ENCODE peak calls at places on chromosomes 12 and 14, in eight cellular contexts. Z, P, G, R, T, E, W and H are unnamed samples. For H3K4me1, the result is how much of the 10 kb centered on the place peaks cover.

GRCh38 chr12:54126696-54127537 is 61.9 kb downstream of the SMUG1 start:
- DNase-seq in Z (peak), E (peak), W (peak), G (no peak), P (peak), T (peak), R (no peak), H (peak)

GRCh38 chr14:51463461-51463860 is 188.2 kb upstream of the FRMD6 start:
- DNase-seq in W (no peak), T (no peak), P (no peak), Z (no peak), G (no peak), R (no peak), E (no peak), H (no peak)

GRCh38 chr14:103630364-103631108 is 1.5 kb downstream of the KLC1 start:
- DNase-seq in Z (no peak), P (no peak), G (no peak), R (no peak), E (no peak), T (no peak), W (no peak), H (no peak)

GRCh38 chr14:73290279-73290678 is 53.0 kb downstream of the PAPLN start:
- DNase-seq in W (no peak), R (no peak), G (no peak), T (no peak), P (no peak), Z (no peak), E (no peak), H (no peak)

GRCh38 chr14:81565441-81566290 is 32.0 kb upstream of the SEL1L start:
- DNase-seq in W (peak), T (no peak), P (no peak), Z (peak), R (no peak), E (peak), G (no peak), H (no peak)

GRCh38 chr14:33848706-33849454 is 102.0 kb downstream of the EGLN3 start:
- DNase-seq in R (no peak), G (no peak), Z (peak), P (peak), E (peak), W (peak), T (peak), H (peak)

GRCh38 chr14:100903672-100904185 is at the start of gene RTL1:
- DNase-seq in Z (no peak), P (no peak), R (no peak), W (no peak), G (no peak), T (no peak), E (no peak), H (no peak)

GRCh38 chr14:81243499-81243898 is 22.7 kb upstream of the GTF2A1 start:
- DNase-seq in T (no peak), R (no peak), W (no peak), Z (no peak), G (no peak), E (no peak), P (no peak), H (no peak)

GRCh38 chr12:50661300-50662120 is 102.4 kb upstream of the ATF1 start:
- DNase-seq in R (no peak), Z (no peak), W (no peak), P (no peak), G (no peak), T (no peak), E (no peak), H (no peak)

GRCh38 chr12:1497161-1497560 is 97.2 kb downstream of the FBXL14 start:
- DNase-seq in T (no peak), E (no peak), P (no peak), G (no peak), Z (no peak), R (no peak), W (no peak), H (no peak)

GRCh38 chr12:53102883-53103807 is at the start of gene SOAT2:
- DNase-seq in P (no peak), Z (no peak), W (no peak), T (peak), G (peak), R (peak), E (no peak), H (peak)

GRCh38 chr12:118359541-118359915 is 13.2 kb downstream of the TAOK3 start:
- DNase-seq in R (no peak), G (no peak), P (no peak), T (no peak), E (no peak), Z (no peak), W (no peak), H (no peak)

GRCh38 chr14:23861666-23862065 is 91.9 kb upstream of the DHRS4 start:
- DNase-seq in Z (no peak), W (peak), T (peak), P (no peak), E (no peak), G (no peak), R (no peak), H (peak)

GRCh38 chr12:62995097-62995496 is 60.1 kb upstream of the PPM1H start:
- DNase-seq in W (peak), Z (peak), P (no peak), R (no peak), E (no peak), G (no peak), T (no peak), H (no peak)

GRCh38 chr14:97626088-97626487 is 828.9 kb downstream of the VRK1 start:
- DNase-seq in E (no peak), R (no peak), G (no peak), P (no peak), T (no peak), W (no peak), Z (no peak), H (no peak)

GRCh38 chr14:35897616-35898111 is 71.5 kb downstream of the BRMS1L start:
- DNase-seq in G (no peak), T (no peak), E (no peak), Z (peak), W (peak), P (no peak), R (no peak), H (no peak)

GRCh38 chr14:58663494-58664111 is 25.8 kb downstream of the DACT1 start:
- DNase-seq in T (no peak), G (no peak), W (peak), P (no peak), R (no peak), Z (no peak), E (no peak), H (no peak)

GRCh38 chr12:124601699-124602098 is 34.3 kb upstream of the NCOR2 start:
- DNase-seq in R (no peak), Z (no peak), W (no peak), E (no peak), T (no peak), G (no peak), P (no peak), H (no peak)

GRCh38 chr12:46217686-46218508 is 50.9 kb downstream of the SLC38A1 start:
- DNase-seq in W (no peak), E (no peak), G (peak), Z (no peak), P (no peak), T (no peak), R (peak), H (no peak)

GRCh38 chr12:75482636-75483035 is 2.1 kb downstream of the GLIPR1 start:
- DNase-seq in T (no peak), E (no peak), G (no peak), Z (no peak), P (no peak), R (peak), W (no peak), H (no peak)

DNA sequence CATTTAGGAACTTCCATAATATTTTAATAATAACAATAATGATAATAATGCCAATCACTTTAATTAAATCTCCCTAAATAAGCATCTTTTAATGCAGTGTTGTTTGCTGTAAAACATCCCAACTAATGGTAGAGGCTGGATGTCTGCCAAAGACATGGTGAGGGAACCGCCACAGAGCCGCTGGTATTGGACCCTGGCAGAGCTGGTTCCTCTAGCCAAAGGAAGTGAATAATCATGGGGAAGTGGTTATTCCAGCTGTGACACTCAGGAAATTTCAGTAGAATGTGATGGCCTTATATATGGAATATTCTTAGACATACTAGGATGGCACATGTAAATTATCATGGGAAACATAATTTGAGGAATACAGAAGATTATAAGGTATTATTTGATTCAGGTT is 483.2 kb downstream of the ZFP36L1 start:
- DNase-seq in R (no peak), Z (no peak), G (no peak), W (no peak), T (no peak), E (no peak), P (no peak), H (no peak)
- H3K27ac ChIP-seq in R (no peak), Z (no peak), G (no peak), W (no peak), T (peak), E (no peak), P (no peak), H (no peak)

DNA sequence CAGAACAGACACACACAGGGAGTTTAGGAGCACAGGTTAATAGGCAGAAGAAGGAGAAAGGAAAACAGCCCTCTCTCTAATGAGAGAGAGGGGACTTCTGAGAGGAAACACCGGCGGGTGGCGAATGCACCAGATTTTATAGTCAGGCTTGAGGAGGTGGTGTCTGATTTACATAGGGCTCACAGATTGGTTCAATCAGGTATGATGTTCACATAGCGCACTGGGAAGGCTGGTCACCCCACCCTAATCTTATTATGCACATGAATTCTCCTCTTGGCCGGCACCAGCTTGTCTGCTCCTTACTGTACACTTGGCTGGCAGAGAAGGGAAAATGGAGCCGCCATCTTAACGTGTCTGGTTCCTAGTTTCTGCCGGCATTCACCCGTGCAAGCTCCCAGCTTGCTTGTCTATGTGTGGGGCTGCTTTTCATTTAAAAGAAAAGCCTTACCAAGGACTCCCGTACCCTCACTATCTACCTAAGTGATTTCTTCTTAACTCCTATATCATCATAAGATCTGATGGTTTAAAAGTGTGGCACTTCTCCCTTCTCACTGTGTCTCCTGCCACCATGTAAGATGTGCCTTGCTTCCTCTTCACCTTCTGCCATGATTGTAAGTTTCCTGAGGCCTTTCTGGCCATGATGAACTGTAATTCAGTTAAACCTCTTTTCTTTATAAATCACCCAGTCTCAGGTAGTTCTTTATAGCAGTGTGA is 15.1 kb downstream of the BCAT1 start:
- DNase-seq in Z (no peak), P (no peak), T (no peak), R (no peak), G (no peak), E (no peak), W (no peak), H (no peak)
- H3K4me3 ChIP-seq in Z (no peak), P (no peak), T (no peak), R (no peak), G (no peak), E (no peak), W (no peak), H (no peak)

DNA sequence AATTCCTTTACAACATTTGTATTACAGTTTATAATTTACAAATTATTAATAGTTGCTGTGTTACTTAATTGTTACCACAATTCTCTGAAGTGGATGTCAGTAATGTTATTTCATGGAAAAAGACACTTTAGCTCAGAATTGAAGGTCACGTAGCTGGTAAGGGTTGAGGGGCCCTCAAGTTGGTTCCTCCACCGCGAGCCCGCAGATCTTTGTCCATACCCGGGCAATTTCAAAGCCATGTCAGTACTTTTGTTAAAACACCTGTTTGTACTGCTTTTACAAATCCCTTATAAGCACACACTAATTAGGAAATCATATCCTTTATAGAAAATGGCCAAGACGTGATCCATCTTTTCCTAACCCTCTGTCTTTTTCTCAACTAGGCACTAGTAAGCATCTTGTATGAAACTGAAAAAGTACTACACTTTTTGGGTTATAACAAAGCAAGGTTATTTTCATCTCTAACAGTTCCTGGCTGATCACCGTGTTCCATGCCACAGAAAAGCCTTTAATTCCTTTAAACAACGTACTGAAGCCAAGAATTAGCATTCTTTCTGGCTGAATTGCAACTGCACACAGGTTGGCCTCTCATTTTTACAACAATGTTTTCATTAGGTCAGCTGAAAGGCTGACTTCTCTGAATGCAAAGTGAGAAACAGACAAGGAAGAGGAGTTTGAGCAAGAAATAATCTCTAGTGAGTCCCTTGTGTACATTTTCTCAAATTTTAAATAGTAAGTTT is 76.1 kb downstream of the CNTN1 start:
- DNase-seq in W (no peak), T (no peak), Z (peak), E (no peak), G (no peak), P (no peak), R (no peak), H (no peak)
- H3K4me1 ChIP-seq in W (under half), T (under half), Z (under half), E (under half), G (under half), P (under half), R (under half), H (under half)

DNA sequence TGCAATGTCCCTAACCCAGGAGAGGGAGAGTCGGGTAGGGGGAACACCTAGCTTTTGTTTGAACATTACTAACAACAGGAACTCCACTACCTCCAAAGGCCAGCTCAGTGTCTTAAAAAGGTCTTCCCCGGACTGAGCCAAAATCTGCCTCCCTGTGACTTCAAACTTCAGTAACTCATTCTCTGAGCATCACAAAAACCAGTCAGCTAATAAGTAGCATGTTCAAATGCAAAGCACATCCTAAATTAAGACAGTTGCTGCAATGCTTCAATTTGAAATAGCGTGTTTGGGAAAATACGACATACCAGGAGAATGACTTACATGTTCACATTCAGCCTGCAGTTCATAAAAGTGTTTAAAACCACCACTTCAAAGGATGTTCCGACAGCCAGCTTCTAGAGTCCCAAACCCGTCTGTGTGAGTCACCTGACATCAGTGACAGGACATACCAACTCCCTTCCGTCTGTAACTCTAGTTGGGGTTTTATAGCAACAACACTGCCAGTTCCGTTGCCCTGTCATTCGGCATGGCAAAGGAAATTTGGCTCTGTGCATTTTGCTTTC is 13.0 kb downstream of the ZFP36L1 start:
- DNase-seq in W (no peak), R (peak), G (peak), T (no peak), E (no peak), Z (no peak), P (no peak), H (no peak)
- H3K27ac ChIP-seq in W (no peak), R (peak), G (peak), T (peak), E (peak), Z (no peak), P (peak), H (peak)

DNA sequence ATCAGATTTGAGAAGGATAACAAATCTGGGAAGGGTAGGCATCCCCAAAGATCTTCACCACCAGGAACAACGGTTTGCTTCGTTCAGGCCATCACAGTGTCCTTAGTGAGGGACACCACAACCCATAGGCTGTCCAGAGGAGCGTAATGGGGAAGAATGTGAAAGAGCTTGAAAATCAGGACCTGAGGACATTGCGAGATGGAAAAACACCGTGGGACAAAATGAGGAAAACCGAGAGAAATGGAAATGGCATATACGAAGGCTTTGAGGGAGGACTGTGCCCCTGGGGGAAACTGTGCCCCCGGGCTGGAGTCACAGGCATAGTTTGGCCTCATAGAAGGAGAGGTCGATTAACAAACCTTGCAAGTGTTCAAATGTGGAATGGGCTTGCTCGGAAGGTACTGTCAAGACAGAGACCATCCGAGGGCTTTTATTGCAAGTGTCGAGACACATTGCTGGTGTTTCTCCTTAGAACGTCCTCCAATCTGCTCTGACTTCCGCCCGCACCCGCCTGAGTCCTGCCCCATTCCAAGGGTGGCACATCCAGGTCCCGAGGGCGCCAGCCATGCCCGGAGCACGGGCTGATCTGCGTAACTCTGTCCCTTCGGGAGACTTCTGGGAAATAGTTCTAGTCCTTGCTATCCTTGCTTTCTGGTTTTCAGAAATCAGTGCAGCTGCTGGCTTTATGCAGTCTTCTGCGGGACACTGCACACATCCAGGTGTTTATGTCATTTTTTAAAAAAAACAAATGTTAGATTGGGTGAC is 885 bp upstream of the PALS1 start:
- DNase-seq in G (peak), P (peak), T (peak), E (peak), Z (peak), W (peak), R (peak), H (peak)
- H3K4me3 ChIP-seq in G (peak), P (peak), T (peak), E (peak), Z (peak), W (peak), R (peak), H (peak)

DNA sequence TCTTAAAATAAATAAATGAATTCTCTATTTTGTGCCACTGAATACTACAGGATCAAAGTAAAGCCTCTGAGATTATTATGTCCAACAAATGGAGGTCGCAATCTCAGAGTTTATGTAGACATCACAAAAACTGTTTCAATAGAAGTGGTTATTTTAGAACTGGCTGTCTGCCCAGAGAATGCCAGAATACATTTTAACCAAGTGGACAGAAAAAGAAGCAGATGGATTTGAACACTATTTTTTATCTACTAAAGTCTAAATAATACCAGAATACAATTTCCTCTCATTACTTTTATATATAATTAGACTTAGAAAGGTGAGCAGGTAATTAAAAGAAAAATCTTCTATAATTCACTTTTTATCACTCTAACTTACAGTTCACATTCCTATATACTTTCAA is 118.3 kb downstream of the MED13L start:
- DNase-seq in W (no peak), R (no peak), E (no peak), P (no peak), G (no peak), T (no peak), Z (no peak), H (no peak)
- H3K4me1 ChIP-seq in W (half or more), R (under half), E (half or more), P (under half), G (under half), T (under half), Z (half or more), H (under half)

GRCh38 chr12:21941522-21942376 is 523 bp upstream of the ABCC9 start:
- DNase-seq in E (no peak), R (no peak), W (peak), Z (peak), P (peak), T (peak), G (no peak), H (peak)
- H3K27ac ChIP-seq in E (no peak), R (no peak), W (no peak), Z (no peak), P (peak), T (peak), G (no peak), H (peak)

GRCh38 chr12:11758087-11758837 is 108.8 kb downstream of the ETV6 start:
- DNase-seq in T (no peak), R (no peak), E (no peak), G (no peak), P (no peak), W (no peak), Z (no peak), H (no peak)
- H3K4me3 ChIP-seq in T (no peak), R (no peak), E (no peak), G (no peak), P (no peak), W (no peak), Z (no peak), H (no peak)

DNA sequence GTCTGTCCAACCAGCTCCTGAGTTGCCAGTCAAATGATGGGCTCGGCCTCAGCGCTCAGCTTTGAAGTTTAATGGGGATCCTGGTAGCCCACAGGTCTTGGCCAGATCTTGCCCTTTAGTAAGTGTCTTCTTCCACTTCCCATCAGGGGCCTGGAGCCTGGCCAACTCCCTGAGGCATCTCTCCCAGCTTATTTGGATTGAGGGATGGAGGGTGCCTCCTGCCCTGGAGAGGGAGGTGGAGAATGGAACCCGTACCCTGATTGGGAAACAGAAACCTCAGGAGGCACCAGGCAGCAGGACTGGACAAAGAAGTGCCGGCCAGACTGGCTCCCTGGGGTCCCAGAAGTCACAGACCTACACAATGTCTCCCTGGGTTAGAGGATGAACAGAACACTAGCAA is 40.5 kb upstream of the LTBP2 start:
- DNase-seq in W (no peak), P (no peak), G (no peak), E (no peak), T (no peak), R (no peak), Z (no peak), H (peak)
- H3K4me1 ChIP-seq in W (under half), P (under half), G (under half), E (half or more), T (under half), R (under half), Z (under half), H (under half)

GRCh38 chr14:94173885-94174621 is at the start of gene PPP4R4:
- DNase-seq in W (peak), Z (peak), T (peak), G (peak), R (peak), E (peak), P (peak), H (peak)
- H3K27ac ChIP-seq in W (peak), Z (no peak), T (no peak), G (peak), R (no peak), E (peak), P (peak), H (peak)